ENCODE peak calls at places on chromosomes 6 and 20, in eight cellular contexts. P is stomach, C is sigmoid colon, M is transverse colon, N is H1, X is K562, S is HepG2, J is upper lobe of left lung. I is an unnamed sample.

GRCh38 chr6:13892007-13892640 is 32.6 kb upstream of the RNF182 start:
- DNase-seq in N (no peak), J (no peak), P (no peak), M (no peak), X (no peak), C (no peak), S (no peak), I (no peak)

GRCh38 chr20:43433250-43433854 is 24.3 kb upstream of the SRSF6 start:
- DNase-seq in C (no peak), S (no peak), J (no peak), M (no peak), X (no peak), P (no peak), N (no peak), I (no peak)

GRCh38 chr6:129661478-129662405 is 48.2 kb downstream of the ARHGAP18 start:
- DNase-seq in C (no peak), X (no peak), P (no peak), J (no peak), N (no peak), S (peak; percentile 66), M (no peak), I (no peak)

GRCh38 chr6:11194399-11195274 is 37.8 kb downstream of the NEDD9 start:
- DNase-seq in S (no peak), M (no peak), X (no peak), P (no peak), N (no peak), J (no peak), C (no peak), I (no peak)

GRCh38 chr6:138405816-138406403 is 1.9 kb downstream of the HEBP2 start:
- DNase-seq in J (no peak), C (no peak), P (no peak), M (no peak), N (no peak), S (no peak), X (no peak), I (no peak)

GRCh38 chr6:13573669-13574110 is 711 bp upstream of the SIRT5 start:
- DNase-seq in C (peak; percentile 68), P (peak; percentile 35), M (peak; percentile 53), S (peak; percentile 29), X (peak; percentile 28), J (no peak), N (no peak), I (no peak)

GRCh38 chr6:53361549-53362031 is 12.8 kb upstream of the ELOVL5 start:
- DNase-seq in M (no peak), J (no peak), C (no peak), N (no peak), P (no peak), S (no peak), X (no peak), I (no peak)

GRCh38 chr20:38373231-38373867 is 27.1 kb downstream of the LBP start:
- DNase-seq in N (no peak), J (no peak), M (no peak), C (no peak), S (no peak), X (no peak), P (no peak), I (peak; percentile 65)

GRCh38 chr6:31058128-31058894 is 48.0 kb downstream of the MUC22 start:
- DNase-seq in M (no peak), P (no peak), S (peak; percentile 61), C (no peak), N (no peak), J (no peak), X (peak; percentile 68), I (no peak)

GRCh38 chr6:12473494-12473893 is 183.3 kb downstream of the EDN1 start:
- DNase-seq in X (no peak), S (no peak), C (no peak), J (no peak), N (no peak), P (no peak), M (no peak), I (no peak)

GRCh38 chr6:136859430-136859829 is 37.0 kb downstream of the PEX7 start:
- DNase-seq in P (no peak), C (no peak), N (no peak), S (no peak), J (no peak), M (no peak), X (no peak), I (no peak)

DNA sequence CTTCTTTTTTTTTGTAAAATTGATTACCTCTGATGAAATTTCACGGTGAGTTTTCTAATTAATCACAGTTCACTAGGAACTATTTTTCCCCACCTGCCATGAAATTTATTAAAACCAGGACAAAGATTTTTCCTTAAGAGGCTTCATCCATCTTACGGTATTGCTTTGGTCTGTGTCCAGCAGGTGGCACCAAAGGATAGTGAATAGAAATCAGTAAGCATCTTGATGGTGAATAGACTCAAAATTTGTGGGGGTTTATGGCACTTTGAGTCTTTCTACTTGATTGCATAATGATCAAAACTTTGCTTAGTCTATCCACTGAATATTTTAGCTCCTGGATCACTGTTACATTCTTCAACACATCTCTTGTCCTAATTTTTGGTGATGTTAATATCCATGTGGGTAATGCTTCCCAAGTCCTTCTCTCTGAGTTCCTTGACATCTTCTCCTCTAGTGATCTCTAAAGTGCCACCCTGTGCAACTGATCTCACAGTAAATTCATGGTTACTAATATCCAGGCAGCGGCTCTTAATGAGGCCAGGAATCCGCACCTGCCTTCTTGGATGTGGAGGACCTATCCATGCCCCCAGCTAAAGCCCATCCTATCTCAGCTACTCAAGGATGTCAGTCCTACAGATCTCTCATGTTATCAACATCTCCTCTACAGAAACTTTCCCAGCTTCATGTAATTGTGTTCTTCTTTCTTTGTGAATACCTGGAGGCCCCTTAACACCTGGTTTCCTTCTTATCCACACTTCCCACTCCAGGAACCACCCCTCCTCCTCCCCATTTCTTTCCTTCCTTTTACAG is 54.5 kb downstream of the STMND1 start:
- DNase-seq in S (peak; percentile 75), P (peak; percentile 72), M (peak; percentile 76), X (peak; percentile 61), C (peak; percentile 83), J (no peak), N (peak; percentile 15), I (peak; percentile 70)
- H3K4me1 ChIP-seq in S (peaks cover 23% of the 10 kb centered on the region), P (no peaks in the 10 kb centered on the region), M (no peaks in the 10 kb centered on the region), X (no peaks in the 10 kb centered on the region), C (no peaks in the 10 kb centered on the region), J (no peaks in the 10 kb centered on the region), N (no peaks in the 10 kb centered on the region), I (no peaks in the 10 kb centered on the region)

DNA sequence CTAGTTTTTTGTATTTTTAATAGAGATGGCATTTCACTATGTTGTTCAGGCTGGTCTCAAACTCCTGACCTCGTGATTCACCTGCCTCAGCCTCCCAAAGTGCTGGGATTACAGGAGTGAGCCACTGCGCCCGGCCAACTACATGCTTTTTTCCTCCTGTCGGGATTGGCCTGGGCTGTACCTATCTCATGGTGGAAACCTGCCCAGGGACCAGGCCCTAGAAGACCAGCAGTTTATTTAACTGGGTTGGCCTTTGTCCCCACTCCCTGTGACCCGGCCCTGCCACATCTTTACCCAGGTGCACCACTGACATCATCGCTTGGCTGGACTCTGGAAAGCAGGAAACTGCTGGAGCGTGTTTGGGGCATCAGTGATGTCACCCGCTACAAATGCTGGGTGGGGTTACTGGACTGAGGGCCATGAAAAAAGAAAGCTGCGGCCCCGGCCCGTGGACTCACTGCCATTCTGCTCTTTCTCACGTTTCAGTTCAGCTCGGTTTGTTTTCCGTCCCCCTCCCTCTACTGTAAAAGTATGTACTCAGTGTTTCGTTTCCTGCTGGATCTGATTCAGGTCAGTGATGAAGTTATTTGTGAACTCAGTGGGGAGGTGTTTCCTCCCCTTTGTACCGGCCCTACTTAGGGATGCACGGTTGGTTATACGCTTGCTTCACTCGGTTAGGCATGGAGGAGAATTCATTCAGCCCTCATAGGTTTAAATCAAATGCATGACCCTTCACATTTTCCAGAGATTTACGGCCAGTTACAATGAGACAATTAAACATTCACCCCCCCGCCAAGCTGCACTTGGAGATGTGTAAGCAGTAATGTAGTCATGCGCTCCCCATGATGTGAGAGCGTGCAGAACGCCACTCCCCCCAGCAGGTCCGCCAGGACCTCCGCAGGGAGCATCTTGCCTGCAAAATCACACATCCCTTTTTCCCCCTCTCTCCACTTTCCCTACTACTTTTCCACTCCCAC is 179.3 kb downstream of the MTHFD1L start:
- DNase-seq in C (peak; percentile 91), M (peak; percentile 87), X (no peak), P (peak; percentile 93), S (peak; percentile 93), J (no peak), N (no peak), I (peak; percentile 74)
- TF ChIP-seq EP300 in C (no peak), M (peak; percentile 41), X (no peak), P (peak; percentile 15), S (peak; percentile 44), J (peak; percentile 53), N (no peak), I (no peak)

GRCh38 chr6:75449625-75450206 is 43.9 kb downstream of the FILIP1 start:
- DNase-seq in X (no peak), N (no peak), M (no peak), P (no peak), C (no peak), S (no peak), J (no peak), I (no peak)
- TF ChIP-seq POLR2AphosphoS5 in X (no peak), N (no peak), M (no peak), P (no peak), C (no peak), S (no peak), J (no peak), I (no peak)

GRCh38 chr20:44521484-44522481 is at the start of gene SERINC3:
- DNase-seq in J (peak; percentile 100), C (peak; percentile 99), M (peak; percentile 98), P (peak; percentile 98), N (peak; percentile 59), S (peak; percentile 94), X (peak; percentile 96), I (peak; percentile 99)
- H3K4me1 ChIP-seq in J (peaks cover 38% of the 10 kb centered on the region), C (peaks cover 48% of the 10 kb centered on the region), M (peaks cover 19% of the 10 kb centered on the region), P (peaks cover 53% of the 10 kb centered on the region), N (peaks cover 8% of the 10 kb centered on the region), S (peaks cover 77% of the 10 kb centered on the region), X (peaks cover 11% of the 10 kb centered on the region), I (peaks cover 52% of the 10 kb centered on the region)

GRCh38 chr6:6758915-6759654 is 170.6 kb downstream of the LY86 start:
- DNase-seq in J (no peak), M (peak; percentile 61), S (peak; percentile 40), C (peak; percentile 72), X (peak; percentile 74), N (no peak), P (peak; percentile 66), I (peak; percentile 74)
- TF ChIP-seq EP300 in J (no peak), M (no peak), S (no peak), C (no peak), X (no peak), N (no peak), P (no peak), I (no peak)

GRCh38 chr20:32112862-32113261 is 3.3 kb downstream of the TM9SF4 start:
- DNase-seq in X (no peak), P (peak; percentile 28), S (no peak), C (no peak), J (no peak), M (peak; percentile 71), N (no peak), I (no peak)
- TF ChIP-seq POLR2AphosphoS5 in X (peak; percentile 19), P (no peak), S (no peak), C (no peak), J (peak; percentile 66), M (no peak), N (no peak), I (no peak)